ENCODE peak calls at places on chromosomes 5 and 9, in six cellular contexts. T, D, Z, X, Y and W are unnamed samples.

GRCh38 chr5:142670811-142671210 is 15.1 kb downstream of the FGF1 start:
- DNase-seq in T (peak; percentile 27), D (no peak), Z (no peak), X (no peak), Y (no peak), W (peak; percentile 50)

GRCh38 chr9:92637331-92637730 is 32.6 kb downstream of the IPPK start:
- DNase-seq in T (no peak), D (no peak), Z (no peak), X (no peak), Y (no peak), W (no peak)

GRCh38 chr5:179166886-179167841 is 107.0 kb downstream of the ZNF354C start:
- DNase-seq in T (peak; percentile 7), D (peak; percentile 11), Z (peak; percentile 76), X (no peak), Y (peak; percentile 66), W (peak; percentile 37)

GRCh38 chr9:17065062-17065461 is 69.8 kb upstream of the CNTLN start:
- DNase-seq in T (no peak), D (peak; percentile 44), Z (no peak), X (no peak), Y (no peak), W (peak; percentile 22)

GRCh38 chr5:149411738-149412519 is 32.8 kb upstream of the IL17B start:
- DNase-seq in T (no peak), D (no peak), Z (no peak), X (no peak), Y (no peak), W (no peak)

GRCh38 chr9:123338710-123339665 is 17.0 kb upstream of the CRB2 start:
- DNase-seq in T (no peak), D (no peak), Z (no peak), X (no peak), Y (no peak), W (no peak)

GRCh38 chr9:125189011-125189360 is 617 bp downstream of the PPP6C start:
- DNase-seq in T (no peak), D (no peak), Z (peak; percentile 43), X (no peak), Y (peak; percentile 28), W (no peak)

GRCh38 chr9:129146441-129146933 is 31.6 kb downstream of the IER5L start:
- DNase-seq in T (no peak), D (no peak), Z (peak; percentile 61), X (no peak), Y (no peak), W (no peak)

GRCh38 chr9:129860653-129861446 is 25.6 kb downstream of the USP20 start:
- DNase-seq in T (no peak), D (no peak), Z (no peak), X (no peak), Y (no peak), W (no peak)

GRCh38 chr9:105069285-105070065 is 141.5 kb upstream of the ABCA1 start:
- DNase-seq in T (no peak), D (no peak), Z (no peak), X (no peak), Y (no peak), W (no peak)

GRCh38 chr5:54259090-54259489 is 51.3 kb downstream of the ARL15 start:
- DNase-seq in T (no peak), D (no peak), Z (no peak), X (no peak), Y (no peak), W (peak; percentile 47)

GRCh38 chr9:34989946-34990635 is 546 bp downstream of the DNAJB5 start:
- DNase-seq in T (no peak), D (no peak), Z (peak; percentile 91), X (no peak), Y (peak; percentile 79), W (peak; percentile 60)

GRCh38 chr9:19994296-19994695 is 205.5 kb upstream of the SLC24A2 start:
- DNase-seq in T (no peak), D (no peak), Z (no peak), X (no peak), Y (no peak), W (peak; percentile 79)

GRCh38 chr9:116157436-116158138 is 4.0 kb downstream of the PAPPA start:
- DNase-seq in T (no peak), D (no peak), Z (peak; percentile 30), X (no peak), Y (no peak), W (peak; percentile 80)

GRCh38 chr5:80871541-80871961 is 88.6 kb upstream of the RASGRF2 start:
- DNase-seq in T (peak; percentile 6), D (no peak), Z (no peak), X (no peak), Y (no peak), W (peak; percentile 53)

GRCh38 chr9:100377015-100377414 is 24.3 kb upstream of the TEX10 start:
- DNase-seq in T (no peak), D (no peak), Z (no peak), X (no peak), Y (no peak), W (no peak)

GRCh38 chr9:100375677-100376076 is 22.9 kb upstream of the TEX10 start:
- DNase-seq in T (no peak), D (no peak), Z (peak; percentile 41), X (no peak), Y (no peak), W (no peak)

DNA sequence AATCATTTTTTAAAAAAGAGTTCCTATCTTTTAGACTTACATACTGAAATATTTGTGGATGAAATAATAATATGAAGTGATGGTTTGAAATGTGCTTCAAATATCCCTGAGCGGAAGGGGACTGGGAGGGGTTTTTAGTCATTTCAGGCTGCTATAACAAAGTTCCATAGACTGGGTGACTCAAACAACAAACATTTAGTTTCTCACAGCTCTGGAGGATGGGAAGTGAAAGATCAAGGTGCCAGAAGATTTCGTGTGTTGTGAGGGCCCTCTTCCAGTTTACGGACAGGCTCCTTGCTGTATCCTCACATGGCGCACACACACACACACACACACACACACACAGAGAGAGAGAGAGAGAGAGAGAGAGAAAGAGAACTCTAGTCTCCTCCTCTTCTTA is 27.1 kb upstream of the TEX10 start:
- DNase-seq in T (peak; percentile 4), D (no peak), Z (peak; percentile 21), X (no peak), Y (no peak), W (peak; percentile 65)
- TF ChIP-seq CTCF in T (no peak), D (no peak), Z (no peak), X (no peak), Y (no peak), W (no peak)

GRCh38 chr5:141343953-141344463 is 379 bp downstream of the PCDHGA3 start:
- DNase-seq in T (no peak), D (no peak), Z (no peak), X (no peak), Y (no peak), W (no peak)

GRCh38 chr5:141338538-141339306 is at the start of gene PCDHGA2:
- DNase-seq in T (no peak), D (no peak), Z (no peak), X (no peak), Y (peak; percentile 51), W (peak; percentile 45)

GRCh38 chr5:141342773-141343172 is 856 bp upstream of the PCDHGA3 start:
- DNase-seq in T (no peak), D (no peak), Z (no peak), X (no peak), Y (no peak), W (no peak)

GRCh38 chr5:141345327-141345726 is 1.7 kb downstream of the PCDHGA3 start:
- DNase-seq in T (no peak), D (no peak), Z (no peak), X (no peak), Y (no peak), W (no peak)

DNA sequence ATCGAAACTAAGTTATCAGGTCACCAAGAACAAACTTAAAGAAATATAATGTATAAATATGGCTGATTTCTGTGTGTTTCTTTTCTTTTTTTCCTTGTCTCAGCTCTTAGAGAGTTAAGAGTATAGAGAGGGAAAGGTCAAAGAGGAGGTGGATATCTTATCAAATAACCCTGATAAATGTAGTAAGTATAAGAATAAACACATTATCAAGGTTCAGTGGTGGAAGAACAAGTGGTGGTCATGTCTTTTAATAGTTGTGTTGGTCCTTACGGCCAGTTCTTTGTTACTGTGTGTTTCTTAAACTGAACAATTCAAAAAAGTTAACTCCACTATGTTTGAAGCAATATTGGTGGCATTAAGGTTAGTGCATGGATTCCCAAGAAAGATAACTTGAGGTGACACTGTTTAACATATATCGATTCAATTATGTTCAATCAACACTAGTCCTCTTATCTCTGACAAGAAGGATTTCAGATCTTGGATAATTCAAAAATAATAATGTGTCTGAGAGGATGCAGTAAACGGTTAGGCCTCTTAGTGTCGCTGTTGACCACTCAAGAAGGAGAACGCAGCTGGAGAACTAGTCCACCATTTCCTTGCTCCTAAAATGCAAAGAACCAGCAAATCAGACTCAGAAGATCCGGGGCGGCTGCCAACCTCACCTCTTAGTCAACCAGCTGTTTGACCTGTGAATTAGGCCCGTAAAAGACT is at the start of gene PCDHGA3:
- DNase-seq in T (no peak), D (peak; percentile 39), Z (no peak), X (no peak), Y (peak; percentile 44), W (peak; percentile 45)
- TF ChIP-seq CTCF in T (no peak), D (peak; percentile 59), Z (no peak), X (no peak), Y (no peak), W (peak; percentile 39)

GRCh38 chr9:28651050-28651722 is 1077.9 kb upstream of the C9orf72 start:
- DNase-seq in T (no peak), D (no peak), Z (no peak), X (no peak), Y (no peak), W (no peak)

GRCh38 chr9:28650327-28650726 is 1077.0 kb upstream of the C9orf72 start:
- DNase-seq in T (no peak), D (no peak), Z (no peak), X (no peak), Y (no peak), W (no peak)

DNA sequence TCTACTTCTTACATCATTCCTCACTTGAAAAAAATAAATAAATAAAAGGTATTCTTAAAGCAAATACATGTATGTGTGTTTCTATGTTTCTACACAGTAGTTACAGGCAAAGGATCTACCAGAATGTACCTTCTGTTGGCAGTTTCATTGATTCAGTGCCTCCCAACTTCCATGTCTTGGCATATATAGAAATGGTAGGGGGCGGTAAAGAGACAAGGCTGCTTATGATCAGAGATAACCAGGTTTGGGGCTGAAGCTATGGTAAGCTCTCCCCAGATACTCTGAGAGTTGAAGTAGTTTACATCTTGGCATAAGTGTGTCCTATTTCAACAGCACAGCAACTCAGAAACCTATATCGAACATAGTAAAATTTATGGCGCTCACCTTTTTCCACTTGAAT is 1075.4 kb upstream of the C9orf72 start:
- DNase-seq in T (no peak), D (no peak), Z (peak; percentile 10), X (no peak), Y (no peak), W (no peak)
- TF ChIP-seq CTCF in T (no peak), D (peak; percentile 5), Z (no peak), X (no peak), Y (no peak), W (no peak)

DNA sequence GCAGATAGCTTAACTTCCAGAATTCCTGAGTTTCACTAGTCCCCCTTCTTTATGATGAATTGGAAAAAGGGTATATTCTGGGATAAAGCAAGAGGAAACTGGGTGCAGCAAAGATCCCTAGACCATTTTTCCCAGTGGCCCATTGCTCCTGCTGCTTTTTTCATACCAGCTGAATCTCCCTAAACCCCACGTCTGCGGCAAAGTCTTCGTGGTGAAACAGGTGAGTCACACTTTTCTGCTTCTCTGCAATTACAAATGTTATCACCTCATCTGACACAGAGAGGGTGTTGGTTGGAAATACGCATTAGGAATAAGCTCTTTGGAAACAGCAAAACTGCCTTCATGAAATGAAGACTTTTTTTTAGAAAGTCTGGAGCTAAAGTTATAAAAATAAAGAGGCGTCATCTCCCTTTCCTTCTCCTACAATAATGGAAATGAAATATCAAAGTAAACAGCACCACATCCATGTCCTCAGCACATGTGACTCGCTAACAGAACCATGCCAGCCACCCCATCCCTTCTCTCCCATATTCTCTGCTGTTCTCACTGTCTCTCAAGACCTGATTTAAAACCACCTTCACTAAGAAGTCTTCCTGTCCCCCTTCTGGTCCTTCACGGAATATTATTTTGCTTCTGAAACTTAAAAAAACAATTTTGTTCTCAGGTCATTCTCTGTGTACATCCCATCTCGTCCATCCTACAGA is 39.5 kb upstream of the GLRX start:
- DNase-seq in T (no peak), D (no peak), Z (peak; percentile 66), X (no peak), Y (no peak), W (no peak)
- TF ChIP-seq CTCF in T (peak; percentile 32), D (no peak), Z (no peak), X (no peak), Y (no peak), W (no peak)